ENCODE peak calls at places on chromosomes 13 and 19, in four cellular contexts. J is AG09309, U is heart left ventricle, S is choroid plexus epithelial cell. B is an unnamed sample.

GRCh38 chr13:75223981-75224742 is 257.8 kb downstream of the TBC1D4 start:
- DNase-seq in J (no peak), U (no peak), S (no peak), B (no peak)

GRCh38 chr13:112066624-112067004 is 335 bp upstream of the SOX1 start:
- DNase-seq in J (no peak), U (peak; percentile 73), S (no peak), B (peak; percentile 4)

GRCh38 chr13:72295173-72295572 is 428.2 kb upstream of the DACH1 start:
- DNase-seq in J (no peak), U (no peak), S (peak; percentile 23), B (peak; percentile 46)

GRCh38 chr13:111659236-111659635 is 338.8 kb downstream of the TEX29 start:
- DNase-seq in J (no peak), U (no peak), S (no peak), B (no peak)

GRCh38 chr13:34432234-34432633 is 509.8 kb upstream of the NBEA start:
- DNase-seq in J (no peak), U (no peak), S (no peak), B (no peak)

GRCh38 chr19:55305491-55305890 is 19.6 kb downstream of the TMEM150B start:
- DNase-seq in J (no peak), U (no peak), S (peak; percentile 45), B (no peak)

GRCh38 chr13:28239374-28239773 is 101.0 kb downstream of the PAN3 start:
- DNase-seq in J (no peak), U (no peak), S (peak; percentile 90), B (no peak)

GRCh38 chr19:41159861-41160260 is 33.2 kb upstream of the CYP2S1 start:
- DNase-seq in J (no peak), U (no peak), S (no peak), B (no peak)

GRCh38 chr19:40982594-40983101 is 8.4 kb upstream of the CYP2B6 start:
- DNase-seq in J (no peak), U (no peak), S (peak; percentile 11), B (no peak)

GRCh38 chr19:48391100-48392005 is at the start of gene KDELR1:
- DNase-seq in J (no peak), U (peak; percentile 79), S (peak; percentile 76), B (peak; percentile 26)

GRCh38 chr19:55459950-55460657 is 1.3 kb downstream of the ISOC2 start:
- DNase-seq in J (no peak), U (no peak), S (peak; percentile 53), B (no peak)

GRCh38 chr13:30638301-30638700 is 20.6 kb downstream of the USPL1 start:
- DNase-seq in J (no peak), U (no peak), S (no peak), B (no peak)

GRCh38 chr19:18477974-18478373 is 40.0 kb upstream of the ISYNA1 start:
- DNase-seq in J (no peak), U (no peak), S (no peak), B (no peak)

GRCh38 chr13:43019811-43020210 is 3.6 kb upstream of the DNAJC15 start:
- DNase-seq in J (no peak), U (no peak), S (no peak), B (no peak)

GRCh38 chr13:113854238-113855011 is 9.5 kb downstream of the GAS6 start:
- DNase-seq in J (no peak), U (peak; percentile 63), S (peak; percentile 58), B (peak; percentile 53)

GRCh38 chr19:7421941-7422744 is 66.7 kb downstream of the PEX11G start:
- DNase-seq in J (no peak), U (no peak), S (no peak), B (no peak)

GRCh38 chr19:5137571-5138124 is 168.7 kb downstream of the KDM4B start:
- DNase-seq in J (no peak), U (no peak), S (no peak), B (no peak)
- TF ChIP-seq CTCF in J (no peak), U (no peak), S (peak; percentile 41), B (peak; percentile 27)

GRCh38 chr13:96089749-96090239 is at the start of gene HS6ST3:
- DNase-seq in J (no peak), U (no peak), S (peak; percentile 10), B (no peak)
- H3K4me3 ChIP-seq in J (peak within 1 kb of the TSS; percentile 41), U (peak within 1 kb of the TSS; percentile 49), S (peak within 1 kb of the TSS; percentile 56), B (peak within 1 kb of the TSS; percentile 53)

GRCh38 chr19:10828981-10829821 is 6.8 kb downstream of the TMED1 start:
- DNase-seq in J (no peak), U (peak; percentile 18), S (no peak), B (no peak)
- TF ChIP-seq CTCF in J (peak; percentile 24), U (no peak), S (peak; percentile 39), B (peak; percentile 8)

DNA sequence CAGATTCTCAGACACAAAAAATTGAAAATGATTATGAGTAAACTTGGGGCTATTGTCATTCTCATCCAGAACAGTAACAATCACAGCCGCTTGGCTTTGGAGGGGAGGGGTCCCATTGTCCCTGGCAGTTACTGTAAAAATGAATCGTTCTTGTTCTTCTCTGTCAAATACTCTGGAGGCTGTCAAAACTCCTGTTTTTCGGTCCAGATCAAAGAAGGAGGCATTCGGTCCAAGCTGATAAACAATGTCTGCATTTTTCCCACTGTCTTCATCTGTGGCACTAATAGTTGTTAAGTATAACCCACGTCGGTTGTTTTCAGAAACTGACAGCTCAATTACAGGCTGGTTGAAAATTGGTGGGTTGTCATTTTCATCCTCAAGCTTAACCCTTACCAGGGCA is 3.5 kb downstream of the PCDH9 start:
- DNase-seq in J (no peak), U (no peak), S (no peak), B (no peak)
- H3K4me3 ChIP-seq in J (no peak overlapping the region), U (peak overlapping the region; percentile 78), S (peak overlapping the region; percentile 67), B (no peak overlapping the region)

DNA sequence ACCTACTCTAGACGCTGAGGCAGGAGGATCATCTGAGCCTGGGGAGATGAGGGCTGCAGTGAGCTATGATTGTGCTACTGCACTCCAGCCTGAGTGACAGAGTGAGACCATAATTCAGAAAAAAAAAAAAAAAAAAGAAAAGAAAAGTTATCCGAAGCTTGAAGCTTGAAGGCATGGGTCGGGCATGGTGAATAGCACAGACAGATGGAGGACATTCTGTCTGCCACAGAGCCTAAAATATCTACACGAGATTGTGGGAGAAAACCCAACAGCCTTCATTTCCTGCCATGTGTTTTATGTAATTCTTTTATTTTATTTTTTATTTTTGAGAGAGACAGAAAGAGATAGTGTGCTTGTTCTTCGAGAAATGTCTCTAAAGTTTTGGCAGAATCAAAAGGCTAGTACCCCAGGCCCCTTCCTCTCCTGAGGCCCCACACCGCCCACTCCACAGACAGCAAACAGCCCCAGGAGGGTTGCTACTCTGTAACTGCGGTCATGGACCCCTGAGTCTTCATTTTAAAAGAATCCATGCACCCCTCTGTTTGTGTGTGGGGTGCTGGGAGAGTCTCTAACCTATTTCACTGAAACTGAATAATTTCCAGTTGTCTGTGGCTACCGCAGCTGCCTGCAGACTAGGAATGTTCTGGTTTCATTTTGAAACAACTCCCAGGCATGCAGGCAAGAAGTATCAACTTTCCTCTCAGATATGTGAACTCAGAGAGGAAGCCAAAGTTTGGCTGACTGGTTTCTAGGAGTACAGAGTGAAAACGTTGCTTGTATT is 38.4 kb upstream of the RCBTB2 start:
- DNase-seq in J (peak; percentile 27), U (no peak), S (peak; percentile 93), B (peak; percentile 75)
- TF ChIP-seq CTCF in J (no peak), U (no peak), S (no peak), B (no peak)

GRCh38 chr19:29662604-29663404 is 2.5 kb upstream of the PLEKHF1 start:
- DNase-seq in J (peak; percentile 83), U (peak; percentile 85), S (peak; percentile 84), B (peak; percentile 86)
- H3K4me3 ChIP-seq in J (peak overlapping the region; percentile 9), U (no peak overlapping the region), S (no peak overlapping the region), B (no peak overlapping the region)

GRCh38 chr13:94327318-94327717 is 152.2 kb downstream of the DCT start:
- DNase-seq in J (no peak), U (no peak), S (no peak), B (no peak)
- TF ChIP-seq CTCF in J (no peak), U (no peak), S (no peak), B (no peak)

DNA sequence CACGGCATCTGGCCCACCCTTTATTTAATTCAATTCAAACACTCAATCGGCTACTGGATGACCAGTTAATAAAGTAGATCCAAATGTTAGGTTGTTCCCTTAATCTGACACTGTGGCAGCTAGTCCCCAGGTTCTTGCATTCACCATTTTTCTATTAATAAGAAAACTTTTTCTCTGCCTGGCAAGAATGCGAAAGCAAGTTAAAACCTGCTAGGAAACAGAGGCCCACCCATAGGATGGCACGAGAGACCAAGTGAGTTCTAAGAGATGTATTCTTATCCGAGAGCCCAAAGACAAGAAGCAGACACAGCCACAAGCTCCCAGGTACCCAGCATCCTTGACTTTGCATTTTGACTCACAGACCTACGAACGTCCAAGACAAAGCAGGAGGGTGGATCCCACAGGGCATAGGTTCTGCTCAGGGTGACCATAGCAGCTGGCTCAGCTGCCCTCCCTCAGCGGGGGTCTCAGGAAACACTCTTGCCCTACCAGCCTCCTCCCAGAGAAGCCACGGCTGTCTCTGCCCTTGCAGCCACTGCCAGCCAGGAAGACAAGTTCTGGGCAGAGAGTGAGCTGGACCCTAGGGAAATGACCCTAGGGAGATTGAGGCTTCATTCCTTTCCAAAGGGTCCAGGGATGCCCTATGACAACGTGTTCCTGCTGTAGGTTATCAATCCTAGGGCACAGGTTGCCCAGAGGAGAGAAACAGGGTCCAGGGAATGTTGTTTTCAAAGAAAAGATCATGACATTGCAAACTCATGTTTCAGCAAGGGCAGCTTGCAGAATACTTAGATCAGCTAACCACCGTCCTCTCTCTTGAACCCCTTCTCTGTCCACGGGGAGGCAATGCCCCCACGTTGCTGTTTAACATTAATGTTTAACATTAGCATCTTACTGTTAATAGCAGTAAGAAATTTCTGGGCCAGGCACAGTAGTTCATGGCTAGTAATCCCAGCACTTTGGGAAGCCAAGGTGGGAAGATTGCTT is 147.2 kb upstream of the ZNF507 start:
- DNase-seq in J (no peak), U (no peak), S (no peak), B (no peak)
- H3K4me3 ChIP-seq in J (no peak overlapping the region), U (no peak overlapping the region), S (no peak overlapping the region), B (no peak overlapping the region)

B was measured in astrocyte of the cerebellum.